ENCODE peak calls at places on chromosomes 4 and X, in five cellular contexts. H is NCI-H345; R is tibial artery; C is activated T-cell treated with anti-CD3 and anti-CD28 coated beads, Interleukin-2, amount 50 U/mL, for 1 hour; V is mesenchymal stem cell. Z is an unnamed sample.

GRCh38 chr4:25441519-25442117 is 64.6 kb downstream of the ANAPC4 start:
- DNase-seq in C (no peak), R (no peak), V (peak), H (peak), Z (peak)

GRCh38 chrX:153370293-153371055 is 30.7 kb downstream of the PNMA6E start:
- DNase-seq in C (no peak), R (no peak), H (no peak), V (no peak), Z (no peak)

GRCh38 chr4:117965608-117966007 is 68.7 kb upstream of the NDST3 start:
- DNase-seq in R (no peak), C (no peak), H (no peak), V (no peak), Z (no peak)

GRCh38 chr4:17884063-17884462 is 73.3 kb downstream of the NCAPG start:
- DNase-seq in R (no peak), C (no peak), H (no peak), V (no peak), Z (no peak)

GRCh38 chr4:170875868-170876267 is 786.1 kb upstream of the AADAT start:
- DNase-seq in H (no peak), R (no peak), C (no peak), V (no peak), Z (no peak)

GRCh38 chr4:111628437-111628836 is 516.8 kb upstream of the FAM241A start:
- DNase-seq in H (peak), C (no peak), V (no peak), R (no peak), Z (no peak)

GRCh38 chr4:157217708-157218107 is 2.8 kb upstream of the GRIA2 start:
- DNase-seq in R (no peak), C (no peak), V (peak), H (peak), Z (no peak)

GRCh38 chr4:151728679-151729078 is 32.1 kb downstream of the GATB start:
- DNase-seq in V (no peak), H (no peak), R (no peak), C (no peak), Z (no peak)

GRCh38 chrX:35289952-35290351 is 347.4 kb downstream of the FAM47B start:
- DNase-seq in V (peak), R (no peak), C (no peak), H (no peak), Z (no peak)

GRCh38 chr4:76458829-76459228 is 23.8 kb downstream of the SHROOM3 start:
- DNase-seq in H (no peak), V (peak), C (no peak), R (no peak), Z (no peak)

GRCh38 chr4:182261651-182262223 is 18.5 kb downstream of the TENM3 start:
- DNase-seq in C (no peak), H (no peak), V (no peak), R (no peak), Z (no peak)

GRCh38 chrX:115344885-115345653 is 55.6 kb downstream of the LUZP4 start:
- DNase-seq in H (peak), V (peak), R (peak), C (no peak), Z (peak)

GRCh38 chr4:2436301-2436700 is 17.5 kb downstream of the CFAP99 start:
- DNase-seq in C (no peak), R (no peak), V (no peak), H (no peak), Z (no peak)

GRCh38 chr4:3123201-3123671 is 48.8 kb downstream of the HTT start:
- DNase-seq in C (no peak), H (no peak), R (no peak), V (peak), Z (no peak)

GRCh38 chr4:73589261-73589847 is 30.9 kb downstream of the RASSF6 start:
- DNase-seq in R (no peak), V (peak), H (no peak), C (no peak), Z (no peak)

GRCh38 chrX:150934453-150934852 is 36.0 kb upstream of the CD99L2 start:
- DNase-seq in C (no peak), V (no peak), H (peak), R (no peak), Z (peak)

GRCh38 chrX:26783512-26784225 is 567.7 kb downstream of the MAGEB5 start:
- DNase-seq in C (no peak), V (peak), H (peak), R (no peak), Z (no peak)

GRCh38 chrX:124426824-124427223 is 80.5 kb downstream of the SH2D1A start:
- DNase-seq in C (no peak), H (no peak), V (no peak), R (no peak), Z (no peak)